ENCODE peak calls at places on chromosomes 3 and 15, in six cellular contexts. Y, J, R, E, C and H are unnamed samples.

GRCh38 chr15:52728899-52729298 is 49.7 kb upstream of the ATOSA start:
- DNase-seq in R (no peak), Y (no peak), E (no peak), C (no peak), J (no peak), H (no peak)

GRCh38 chr3:43852066-43852465 is 161.3 kb downstream of the ABHD5 start:
- DNase-seq in E (peak), R (no peak), C (no peak), Y (no peak), J (no peak), H (no peak)

GRCh38 chr3:28171962-28172361 is 69.5 kb upstream of the CMC1 start:
- DNase-seq in J (no peak), C (no peak), E (no peak), Y (no peak), R (no peak), H (no peak)

GRCh38 chr3:129402616-129403015 is 25.8 kb downstream of the EFCAB12 start:
- DNase-seq in E (no peak), C (no peak), R (no peak), Y (no peak), J (no peak), H (no peak)

GRCh38 chr15:89680282-89680873 is 1.2 kb upstream of the PLIN1 start:
- DNase-seq in Y (peak), R (peak), C (no peak), E (peak), J (no peak), H (peak)

GRCh38 chr3:8629151-8630021 is 15.2 kb downstream of the SSUH2 start:
- DNase-seq in E (peak), R (peak), Y (peak), J (peak), C (peak), H (no peak)

GRCh38 chr15:28975766-28976179 is 90.0 kb downstream of the APBA2 start:
- DNase-seq in Y (no peak), J (peak), E (peak), R (no peak), C (peak), H (peak)

GRCh38 chr3:43522702-43523362 is 99.0 kb downstream of the ANO10 start:
- DNase-seq in C (no peak), Y (no peak), E (peak), R (no peak), J (no peak), H (no peak)

GRCh38 chr3:7950890-7951289 is 550.7 kb upstream of the LMCD1 start:
- DNase-seq in E (no peak), Y (no peak), C (peak), J (no peak), R (no peak), H (no peak)

GRCh38 chr15:87080547-87080946 is 1000.9 kb downstream of the AGBL1 start:
- DNase-seq in Y (no peak), J (no peak), E (no peak), C (no peak), R (no peak), H (no peak)

GRCh38 chr15:78930577-78931388 is 14.1 kb downstream of the CTSH start:
- DNase-seq in C (no peak), J (no peak), Y (no peak), E (peak), R (no peak), H (no peak)

GRCh38 chr3:128278761-128279593 is 125.7 kb downstream of the EEFSEC start:
- DNase-seq in R (peak), J (no peak), Y (peak), E (no peak), C (peak), H (peak)

GRCh38 chr3:72996473-72997333 is at the start of gene PPP4R2:
- DNase-seq in R (peak), Y (peak), J (peak), E (peak), C (peak), H (peak)

GRCh38 chr3:30448946-30449686 is 157.3 kb upstream of the TGFBR2 start:
- DNase-seq in R (no peak), E (no peak), C (no peak), J (no peak), Y (no peak), H (no peak)

DNA sequence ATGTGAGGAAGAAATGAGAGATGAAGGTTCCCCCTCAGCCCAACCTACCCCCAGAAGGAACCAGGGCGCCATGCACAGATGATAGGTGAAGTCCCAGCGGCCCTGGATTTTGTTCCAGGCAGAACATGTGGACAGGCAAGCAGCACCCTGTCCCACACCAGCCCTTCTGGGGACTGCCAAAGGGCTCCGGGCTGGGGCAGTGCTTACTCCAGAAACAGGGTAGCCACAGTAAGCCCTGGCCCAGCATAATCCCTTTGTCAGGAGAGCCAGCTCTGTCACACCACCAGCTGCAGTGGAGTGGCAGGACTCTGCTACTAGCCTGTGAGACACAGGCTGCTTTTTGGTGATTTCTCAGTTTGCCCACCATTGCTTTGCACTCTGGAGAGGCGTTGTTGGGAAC is 6.3 kb downstream of the FBXL22 start:
- DNase-seq in Y (no peak), E (no peak), J (no peak), R (peak), C (no peak), H (no peak)
- H3K27ac ChIP-seq in Y (peak), E (no peak), J (no peak), R (no peak), C (no peak), H (no peak)

DNA sequence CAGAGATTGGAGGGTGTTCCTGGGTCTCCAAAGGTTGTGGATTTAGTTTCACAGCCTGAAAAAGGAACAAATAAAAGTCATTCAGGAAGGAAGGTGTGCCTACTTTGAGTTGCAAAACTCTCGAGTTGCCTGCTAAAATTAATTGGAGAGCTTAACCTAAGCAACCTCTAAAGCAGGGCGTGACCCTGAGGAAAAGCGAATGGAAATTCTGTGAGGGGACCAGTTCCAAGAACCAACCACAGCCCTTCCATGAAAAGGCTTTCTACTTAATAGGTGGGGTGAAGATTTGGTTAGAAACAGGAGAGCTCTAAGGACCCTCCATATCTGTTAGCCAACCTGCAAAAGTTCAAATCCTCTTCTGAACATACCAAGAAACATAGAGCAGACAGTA is 1.5 kb downstream of the CD80 start:
- DNase-seq in Y (no peak), E (no peak), R (no peak), J (no peak), C (no peak), H (no peak)
- H3K27ac ChIP-seq in Y (no peak), E (no peak), R (no peak), J (no peak), C (no peak), H (no peak)

GRCh38 chr15:37094542-37095196 is 5.7 kb downstream of the MEIS2 start:
- DNase-seq in Y (no peak), J (no peak), E (no peak), R (no peak), C (no peak), H (no peak)
- H3K27ac ChIP-seq in Y (peak), J (no peak), E (no peak), R (peak), C (no peak), H (peak)

DNA sequence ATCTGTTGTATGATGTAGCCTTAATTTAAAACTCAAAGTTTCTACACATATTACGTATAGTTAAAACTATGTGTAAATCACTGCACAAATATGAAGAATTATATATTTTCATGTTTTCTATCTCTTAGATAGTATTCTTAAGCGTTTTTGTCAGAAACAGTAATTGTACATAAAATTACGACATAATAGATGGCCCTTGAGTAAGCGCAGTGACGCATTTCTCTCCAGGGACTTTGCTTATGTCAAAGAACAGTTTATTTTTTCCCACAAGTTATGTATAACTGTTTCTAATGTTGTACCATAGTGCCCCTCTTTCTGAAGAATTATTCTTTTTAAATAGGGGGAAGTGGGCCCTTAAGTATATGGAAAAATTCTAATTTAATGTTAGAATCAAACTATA is 934.0 kb downstream of the VGLL3 start:
- DNase-seq in E (peak), J (no peak), C (no peak), R (no peak), Y (no peak), H (no peak)
- H3K27ac ChIP-seq in E (no peak), J (no peak), C (no peak), R (no peak), Y (no peak), H (no peak)

GRCh38 chr15:81027200-81027599 is 26.5 kb downstream of the TLNRD1 start:
- DNase-seq in R (no peak), E (no peak), J (no peak), C (peak), Y (no peak), H (no peak)

GRCh38 chr15:81023483-81024264 is 23.0 kb downstream of the TLNRD1 start:
- DNase-seq in R (peak), C (peak), J (no peak), Y (peak), E (no peak), H (no peak)

GRCh38 chr15:81024265-81024875 is 23.6 kb downstream of the TLNRD1 start:
- DNase-seq in C (peak), Y (peak), J (no peak), E (no peak), R (no peak), H (no peak)

GRCh38 chr15:81021321-81021720 is 20.6 kb downstream of the TLNRD1 start:
- DNase-seq in C (no peak), Y (no peak), J (no peak), R (no peak), E (no peak), H (no peak)

GRCh38 chr15:81024891-81025290 is 24.2 kb downstream of the TLNRD1 start:
- DNase-seq in C (no peak), R (no peak), Y (no peak), E (no peak), J (no peak), H (no peak)
- H3K27ac ChIP-seq in C (no peak), R (no peak), Y (peak), E (no peak), J (no peak), H (no peak)

DNA sequence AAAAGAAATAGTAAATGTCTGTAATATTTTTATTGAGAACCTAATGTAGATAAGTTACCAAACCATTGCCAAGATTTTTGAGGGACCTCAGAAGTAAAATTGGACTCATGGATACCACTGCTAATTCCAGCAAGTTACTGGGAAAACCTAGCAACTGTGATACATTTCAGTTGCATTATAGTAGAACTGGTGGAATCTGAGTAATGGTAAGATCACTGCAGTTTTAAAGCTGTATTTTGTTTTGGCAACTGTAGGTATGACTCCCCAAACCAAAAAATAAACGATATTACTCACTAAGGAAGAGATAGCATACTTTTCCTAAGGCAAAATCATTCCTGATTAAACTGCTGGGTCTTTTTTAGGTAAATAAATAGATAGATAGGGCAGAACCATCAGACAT is 54.0 kb downstream of the ARMC8 start:
- DNase-seq in J (no peak), R (no peak), C (no peak), E (no peak), Y (no peak), H (no peak)
- H3K27ac ChIP-seq in J (no peak), R (no peak), C (no peak), E (no peak), Y (no peak), H (no peak)

DNA sequence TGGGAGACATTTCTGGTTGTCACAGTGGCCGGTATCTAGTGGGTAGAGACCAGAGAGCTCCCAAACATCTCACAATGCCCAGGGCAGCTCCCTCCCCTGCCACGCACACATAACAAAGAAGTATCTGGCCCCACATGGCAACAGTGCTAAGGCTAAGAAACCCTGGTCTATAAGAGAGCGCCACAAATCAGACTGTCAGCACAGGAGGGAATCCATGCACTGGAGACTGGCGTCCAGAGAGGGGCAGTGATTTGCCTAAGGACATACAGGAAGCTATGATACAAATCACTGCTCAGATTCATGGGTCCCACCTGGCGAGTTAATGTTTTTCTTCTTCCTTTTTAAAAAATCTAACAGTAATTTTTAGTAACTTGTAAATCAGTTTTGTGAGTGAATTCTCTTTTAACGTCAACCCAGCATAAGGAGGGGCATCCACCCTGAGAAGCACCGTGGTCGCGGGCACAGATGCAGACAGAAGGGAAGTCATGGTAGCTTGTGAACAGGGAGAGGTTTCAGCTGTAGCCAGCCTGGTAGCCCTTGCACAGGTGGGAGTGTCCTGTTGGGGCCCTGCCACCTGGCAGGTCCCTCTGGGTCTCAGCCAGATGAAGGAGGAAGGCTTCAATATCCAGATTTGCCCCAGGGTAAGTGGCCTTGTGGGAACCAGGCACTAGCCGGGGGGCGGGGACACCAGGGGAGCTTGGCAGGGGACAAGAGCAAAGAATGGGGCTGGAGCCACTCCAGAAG is 8.7 kb downstream of the ISG20 start:
- DNase-seq in Y (no peak), R (no peak), E (no peak), C (no peak), J (no peak), H (peak)
- H3K27ac ChIP-seq in Y (no peak), R (no peak), E (no peak), C (no peak), J (peak), H (peak)

GRCh38 chr3:13457593-13457992 is 22.5 kb upstream of the HDAC11 start:
- DNase-seq in J (no peak), E (no peak), C (no peak), R (no peak), Y (no peak), H (no peak)

GRCh38 chr3:13455644-13456043 is 24.5 kb upstream of the HDAC11 start:
- DNase-seq in E (no peak), J (no peak), C (no peak), Y (no peak), R (no peak), H (no peak)

GRCh38 chr3:13451301-13451673 is 28.8 kb upstream of the HDAC11 start:
- DNase-seq in J (peak), E (peak), C (no peak), R (no peak), Y (no peak), H (no peak)

DNA sequence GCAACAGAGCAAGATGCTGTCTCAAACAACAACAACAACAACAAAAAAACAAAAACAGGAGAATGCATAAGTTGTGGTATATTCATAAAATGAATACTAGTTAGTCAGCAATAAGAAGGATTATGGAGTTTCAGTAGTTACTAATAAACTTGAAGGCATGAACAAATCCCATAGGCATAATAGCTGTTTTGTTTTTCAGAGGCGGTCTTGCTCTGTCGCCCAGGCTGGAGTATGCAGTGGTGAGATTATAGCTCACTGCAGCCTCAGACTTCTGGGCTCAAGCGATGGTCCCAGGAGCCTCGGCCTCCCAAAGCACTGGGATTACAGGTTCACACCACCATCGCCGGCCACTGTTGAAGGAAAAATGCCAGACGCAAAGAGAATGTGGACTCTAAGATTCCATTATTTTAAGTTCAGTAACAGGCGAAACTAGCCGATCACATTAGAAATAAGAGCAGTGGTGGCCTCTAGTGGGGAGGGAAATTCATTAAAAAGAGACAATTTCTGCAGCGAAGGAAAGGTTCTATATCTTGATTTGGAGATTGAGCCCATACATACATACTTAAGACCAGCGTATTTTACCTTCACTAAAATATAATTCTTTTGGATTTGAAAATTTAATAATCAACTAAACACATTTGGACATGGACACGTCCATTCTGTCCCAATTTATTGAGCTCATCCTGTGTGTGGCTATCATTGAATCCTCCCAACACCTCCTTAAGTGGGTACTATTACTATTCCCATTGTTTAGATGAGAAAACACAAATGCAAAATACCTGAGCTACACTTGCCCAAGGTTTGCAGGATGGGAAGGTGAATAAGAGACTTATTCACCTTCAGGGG is 27.4 kb upstream of the HDAC11 start:
- DNase-seq in J (peak), Y (no peak), E (peak), C (peak), R (no peak), H (peak)
- H3K27ac ChIP-seq in J (peak), Y (peak), E (peak), C (no peak), R (peak), H (peak)